ENCODE peak calls at places on chromosomes 16 and 17, in seven cellular contexts. L, K, E, A, P, R and W are unnamed samples.
A peak's percentile ranks its signal among the peaks of the same experiment; 100 is the strongest.

GRCh38 chr17:41835800-41836549 is at the start of gene NT5C3B:
- DNase-seq in L (peak; percentile 74), K (peak; percentile 70), E (no peak), A (peak; percentile 27), P (peak; percentile 45), R (peak; percentile 68), W (peak; percentile 80)

GRCh38 chr17:74150428-74151025 is 53.0 kb upstream of the RPL38 start:
- DNase-seq in L (no peak), K (no peak), E (no peak), A (no peak), P (no peak), R (no peak), W (no peak)

GRCh38 chr17:28810437-28810836 is 32.2 kb downstream of the FAM222B start:
- DNase-seq in L (no peak), K (no peak), E (no peak), A (no peak), P (no peak), R (no peak), W (no peak)

GRCh38 chr16:24879684-24880083 is 33.9 kb downstream of the SLC5A11 start:
- DNase-seq in L (no peak), K (no peak), E (no peak), A (no peak), P (no peak), R (no peak), W (no peak)

GRCh38 chr17:75842963-75843576 is 1.1 kb downstream of the UNC13D start:
- DNase-seq in L (no peak), K (no peak), E (no peak), A (no peak), P (no peak), R (no peak), W (no peak)

GRCh38 chr17:36937001-36937960 is at the start of gene LHX1:
- DNase-seq in L (no peak), K (no peak), E (no peak), A (no peak), P (no peak), R (no peak), W (no peak)

GRCh38 chr16:7321661-7322060 is 11.0 kb upstream of the RBFOX1 start:
- DNase-seq in L (no peak), K (no peak), E (no peak), A (no peak), P (no peak), R (no peak), W (no peak)

GRCh38 chr16:10950393-10950792 is 6.0 kb downstream of the CLEC16A start:
- DNase-seq in L (no peak), K (no peak), E (no peak), A (no peak), P (no peak), R (peak; percentile 33), W (no peak)

GRCh38 chr17:78781339-78782304 is at the start of gene CYTH1:
- DNase-seq in L (peak; percentile 64), K (peak; percentile 60), E (no peak), A (no peak), P (peak; percentile 57), R (peak; percentile 70), W (peak; percentile 54)

GRCh38 chr17:55601874-55602364 is 90.7 kb upstream of the SMIM36 start:
- DNase-seq in L (no peak), K (no peak), E (peak; percentile 61), A (no peak), P (no peak), R (peak; percentile 74), W (no peak)

GRCh38 chr17:62823111-62823895 is 15.2 kb upstream of the MARCHF10 start:
- DNase-seq in L (no peak), K (no peak), E (no peak), A (peak; percentile 41), P (no peak), R (peak; percentile 64), W (no peak)

GRCh38 chr17:52106638-52107261 is 51.8 kb downstream of the CA10 start:
- DNase-seq in L (no peak), K (peak; percentile 18), E (no peak), A (peak; percentile 8), P (no peak), R (peak; percentile 58), W (peak; percentile 54)

GRCh38 chr17:51741447-51741846 is 417.1 kb downstream of the CA10 start:
- DNase-seq in L (no peak), K (no peak), E (no peak), A (no peak), P (no peak), R (no peak), W (no peak)

GRCh38 chr16:77469639-77470038 is 34.8 kb upstream of the ADAMTS18 start:
- DNase-seq in L (no peak), K (peak; percentile 22), E (no peak), A (no peak), P (no peak), R (no peak), W (no peak)

GRCh38 chr17:44309472-44309871 is 1.1 kb downstream of the RUNDC3A start:
- DNase-seq in L (no peak), K (no peak), E (no peak), A (no peak), P (no peak), R (no peak), W (no peak)

GRCh38 chr17:80432350-80432955 is 17.5 kb downstream of the ENDOV start:
- DNase-seq in L (no peak), K (no peak), E (no peak), A (no peak), P (no peak), R (no peak), W (no peak)

GRCh38 chr16:51359141-51359960 is 208.3 kb upstream of the SALL1 start:
- DNase-seq in L (no peak), K (peak; percentile 22), E (peak; percentile 5), A (peak; percentile 7), P (no peak), R (peak; percentile 6), W (no peak)

GRCh38 chr16:50210266-50211038 is 55.9 kb upstream of the ADCY7 start:
- DNase-seq in L (peak; percentile 72), K (peak; percentile 61), E (peak; percentile 87), A (peak; percentile 86), P (peak; percentile 76), R (peak; percentile 94), W (peak; percentile 80)

GRCh38 chr16:75181630-75182029 is 25.3 kb downstream of the CTRB2 start:
- DNase-seq in L (no peak), K (no peak), E (no peak), A (no peak), P (no peak), R (no peak), W (no peak)

GRCh38 chr17:44023545-44024270 is 8.9 kb upstream of the TMEM101 start:
- DNase-seq in L (no peak), K (no peak), E (no peak), A (no peak), P (no peak), R (no peak), W (no peak)

GRCh38 chr17:61463068-61463980 is 11.1 kb downstream of the TBX4 start:
- DNase-seq in L (no peak), K (no peak), E (no peak), A (no peak), P (no peak), R (no peak), W (peak; percentile 56)

GRCh38 chr17:13626703-13627102 is 25.0 kb upstream of the HS3ST3A1 start:
- DNase-seq in L (no peak), K (no peak), E (peak; percentile 91), A (peak; percentile 90), P (no peak), R (peak; percentile 87), W (no peak)

GRCh38 chr17:65593870-65594584 is 32.6 kb upstream of the AXIN2 start:
- DNase-seq in L (no peak), K (no peak), E (peak; percentile 13), A (peak; percentile 43), P (no peak), R (peak; percentile 63), W (peak; percentile 17)

GRCh38 chr17:5078106-5079028 is at the start of gene ZFP3:
- DNase-seq in L (peak; percentile 78), K (peak; percentile 92), E (peak; percentile 68), A (peak; percentile 87), P (peak; percentile 89), R (peak; percentile 82), W (peak; percentile 81)

GRCh38 chr16:84356176-84356575 is 12.2 kb upstream of the ATP2C2 start:
- DNase-seq in L (no peak), K (no peak), E (no peak), A (no peak), P (no peak), R (no peak), W (no peak)

GRCh38 chr16:66899945-66900688 is 18.6 kb downstream of the CDH16 start:
- DNase-seq in L (no peak), K (peak; percentile 86), E (peak; percentile 79), A (peak; percentile 63), P (peak; percentile 81), R (peak; percentile 58), W (peak; percentile 75)
- H3K4me1 ChIP-seq in L (no peaks in the 10 kb centered on the region), K (peaks cover 57% of the 10 kb centered on the region), E (peaks cover 42% of the 10 kb centered on the region), A (peaks cover 40% of the 10 kb centered on the region), P (no peaks in the 10 kb centered on the region), R (peaks cover 9% of the 10 kb centered on the region), W (peaks cover 68% of the 10 kb centered on the region)

DNA sequence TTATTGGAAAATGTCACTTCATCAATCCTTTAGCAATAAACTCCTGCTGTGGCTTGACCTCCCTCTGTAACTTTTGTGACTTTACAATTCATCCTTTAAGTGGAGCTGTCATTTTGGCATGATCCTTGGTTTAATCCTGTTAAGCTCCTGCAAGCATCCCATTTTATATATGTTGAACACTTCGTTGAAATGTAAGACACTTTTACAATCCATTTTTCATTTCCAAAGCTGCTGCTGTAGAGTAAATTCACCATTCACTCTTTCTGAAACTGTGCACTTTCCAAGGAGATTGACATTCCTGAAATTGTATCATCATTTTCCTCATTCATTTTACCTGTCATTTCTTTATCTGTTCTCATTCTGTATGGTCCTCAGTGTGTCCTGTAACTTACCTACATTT is 1003.2 kb upstream of the GOT2 start:
- DNase-seq in L (no peak), K (no peak), E (no peak), A (no peak), P (no peak), R (no peak), W (no peak)
- H3K9me3 ChIP-seq in L (no peaks in the 10 kb centered on the region), K (no peaks in the 10 kb centered on the region), E (no peaks in the 10 kb centered on the region), A (no peaks in the 10 kb centered on the region), P (no peaks in the 10 kb centered on the region), R (no peaks in the 10 kb centered on the region), W (no peaks in the 10 kb centered on the region)

GRCh38 chr16:30075503-30076275 is at the start of gene PPP4C:
- DNase-seq in L (peak; percentile 93), K (peak; percentile 94), E (peak; percentile 88), A (peak; percentile 88), P (peak; percentile 90), R (peak; percentile 97), W (peak; percentile 89)
- H3K36me3 ChIP-seq in L (peaks cover 27% of the 10 kb centered on the region), K (peaks cover 7% of the 10 kb centered on the region), E (peaks cover 49% of the 10 kb centered on the region), A (peaks cover 25% of the 10 kb centered on the region), P (peaks cover 2% of the 10 kb centered on the region), R (peaks cover 38% of the 10 kb centered on the region), W (peaks cover 11% of the 10 kb centered on the region)

DNA sequence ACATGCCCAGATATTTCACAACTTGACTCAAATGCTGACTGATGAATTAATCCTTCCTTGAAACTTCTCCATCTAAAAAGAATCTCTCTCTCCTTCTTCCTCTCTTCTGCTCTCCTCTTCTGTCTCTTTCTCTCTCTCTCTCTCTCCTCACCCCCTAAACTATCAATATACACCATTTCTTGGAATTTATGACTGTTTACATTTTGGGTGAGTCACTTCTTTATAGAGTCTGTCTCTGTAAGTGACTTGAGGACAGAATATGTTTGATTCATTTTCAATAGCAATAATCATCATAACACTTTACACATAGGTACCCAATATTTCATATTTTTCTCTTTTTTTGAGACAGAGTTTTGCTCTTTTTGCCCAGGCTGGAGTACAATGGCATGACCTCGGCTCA is 15.3 kb downstream of the OR3A1 start:
- DNase-seq in L (no peak), K (no peak), E (no peak), A (no peak), P (no peak), R (no peak), W (no peak)
- H3K4me1 ChIP-seq in L (no peaks in the 10 kb centered on the region), K (no peaks in the 10 kb centered on the region), E (no peaks in the 10 kb centered on the region), A (no peaks in the 10 kb centered on the region), P (no peaks in the 10 kb centered on the region), R (no peaks in the 10 kb centered on the region), W (peaks cover 17% of the 10 kb centered on the region)